ENCODE peak calls at places on chromosomes 11 and 22, in four cellular contexts. N is ascending aorta, W is tibial nerve, F is body of pancreas. X is an unnamed sample.

GRCh38 chr11:67418476-67419281 is 3.2 kb downstream of the CARNS1 start:
- DNase-seq in W (no peak), N (no peak), F (peak), X (no peak)

GRCh38 chr11:118435893-118436624 is at the start of gene KMT2A:
- DNase-seq in W (peak), F (peak), N (peak), X (peak)

GRCh38 chr11:12331239-12331874 is 46.0 kb upstream of the PARVA start:
- DNase-seq in W (peak), F (peak), N (no peak), X (no peak)

GRCh38 chr11:95659088-95659487 is 130.5 kb downstream of the FAM76B start:
- DNase-seq in F (no peak), N (no peak), W (no peak), X (no peak)

GRCh38 chr22:33882991-33883390 is 37.3 kb downstream of the LARGE1 start:
- DNase-seq in F (no peak), N (no peak), W (no peak), X (no peak)

GRCh38 chr22:20283674-20284066 is 15.6 kb upstream of the RTN4R start:
- DNase-seq in W (no peak), F (no peak), N (no peak), X (no peak)

GRCh38 chr22:19130959-19131684 is at the start of gene TSSK2:
- DNase-seq in W (no peak), F (no peak), N (no peak), X (no peak)

GRCh38 chr11:66225054-66225453 is 43.4 kb upstream of the RAB1B start:
- DNase-seq in W (no peak), N (no peak), F (no peak), X (no peak)

GRCh38 chr11:45147871-45148270 is 1.4 kb downstream of the PRDM11 start:
- DNase-seq in W (no peak), N (no peak), F (no peak), X (no peak)

GRCh38 chr11:6404341-6405038 is 14.2 kb downstream of the SMPD1 start:
- DNase-seq in F (no peak), W (no peak), N (no peak), X (no peak)

GRCh38 chr11:27857588-27857987 is 157.3 kb upstream of the BDNF start:
- DNase-seq in F (no peak), W (no peak), N (no peak), X (no peak)

GRCh38 chr22:26259510-26259909 is 90.2 kb downstream of the SEZ6L start:
- DNase-seq in W (no peak), F (no peak), N (no peak), X (no peak)

GRCh38 chr11:72353861-72354260 is 80.5 kb downstream of the CLPB start:
- DNase-seq in F (no peak), W (peak), N (no peak), X (no peak)

GRCh38 chr11:23263466-23263865 is 403.2 kb upstream of the CCDC179 start:
- DNase-seq in W (no peak), N (no peak), F (no peak), X (no peak)

GRCh38 chr11:73350908-73351636 is 25.1 kb upstream of the RELT start:
- DNase-seq in N (no peak), F (peak), W (peak), X (no peak)

GRCh38 chr11:8988329-8989234 is 15.2 kb downstream of the NRIP3 start:
- DNase-seq in W (no peak), F (no peak), N (no peak), X (no peak)

GRCh38 chr11:85316967-85317366 is 310.2 kb downstream of the DLG2 start:
- DNase-seq in N (no peak), F (no peak), W (no peak), X (no peak)

GRCh38 chr11:20162824-20163777 is 2.8 kb upstream of the DBX1 start:
- DNase-seq in N (no peak), W (no peak), F (no peak), X (no peak)

GRCh38 chr11:45021692-45022130 is 71.0 kb upstream of the TP53I11 start:
- DNase-seq in W (peak), F (peak), N (peak), X (no peak)

GRCh38 chr22:47592791-47593190 is 830.3 kb downstream of the TBC1D22A start:
- DNase-seq in N (no peak), F (no peak), W (no peak), X (no peak)

GRCh38 chr11:6333112-6333511 is 12.8 kb upstream of the CAVIN3 start:
- DNase-seq in N (no peak), F (no peak), W (no peak), X (no peak)

GRCh38 chr11:72722050-72722748 is 30.0 kb downstream of the ARAP1 start:
- DNase-seq in W (peak), F (peak), N (peak), X (peak)

GRCh38 chr11:27698872-27699241 is 1.4 kb downstream of the BDNF start:
- DNase-seq in W (peak), N (peak), F (peak), X (no peak)

GRCh38 chr22:48354082-48354481 is 1473.6 kb downstream of the BRD1 start:
- DNase-seq in N (no peak), F (no peak), W (no peak), X (no peak)

GRCh38 chr11:126277780-126278179 is 5.1 kb upstream of the TIRAP start:
- DNase-seq in F (no peak), N (no peak), W (no peak), X (no peak)

GRCh38 chr22:50317178-50317577 is 9.6 kb downstream of the DENND6B start:
- DNase-seq in N (no peak), W (no peak), F (no peak), X (no peak)

GRCh38 chr11:125071831-125072209 is 8.7 kb downstream of the SLC37A2 start:
- DNase-seq in F (no peak), W (no peak), N (no peak), X (no peak)

GRCh38 chr11:129645943-129646342 is 169.7 kb upstream of the TMEM45B start:
- DNase-seq in W (no peak), N (no peak), F (no peak), X (no peak)

GRCh38 chr11:479311-479710 is 27.7 kb downstream of the RNH1 start:
- DNase-seq in F (no peak), W (no peak), N (no peak), X (no peak)
- H3K27ac ChIP-seq in F (no peak), W (no peak), N (no peak), X (no peak)

DNA sequence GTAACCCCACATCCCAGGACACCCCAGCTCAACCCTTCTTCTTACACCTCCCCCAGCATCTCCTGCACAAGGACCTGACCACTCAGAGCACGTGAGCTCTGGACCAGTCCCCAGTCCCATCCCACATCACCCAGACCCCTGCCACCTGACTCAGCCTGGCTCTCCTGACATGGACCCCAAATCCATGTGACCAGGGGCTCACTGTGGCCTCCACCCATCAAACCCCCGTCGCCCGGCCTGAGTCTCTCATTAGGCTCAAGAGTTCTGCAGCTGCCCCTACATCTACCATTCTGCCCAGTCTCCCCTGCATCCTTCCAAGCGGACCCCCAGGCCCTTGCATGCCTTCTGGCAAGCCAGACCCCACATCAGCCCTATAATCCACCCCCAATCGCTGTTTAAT is 1.9 kb upstream of the LIF start:
- DNase-seq in F (no peak), W (no peak), N (no peak), X (no peak)
- H3K27ac ChIP-seq in F (no peak), W (no peak), N (no peak), X (no peak)

GRCh38 chr11:62889484-62890437 is 9.1 kb downstream of the SLC3A2 start:
- DNase-seq in N (no peak), F (no peak), W (no peak), X (no peak)

GRCh38 chr11:62892077-62892922 is 11.6 kb downstream of the SLC3A2 start:
- DNase-seq in N (no peak), F (no peak), W (no peak), X (no peak)

GRCh38 chr11:62888406-62888805 is 7.7 kb downstream of the SLC3A2 start:
- DNase-seq in N (no peak), W (no peak), F (no peak), X (no peak)

GRCh38 chr11:62885137-62885536 is 4.4 kb downstream of the SLC3A2 start:
- DNase-seq in N (no peak), W (no peak), F (no peak), X (no peak)

GRCh38 chr11:62889126-62889483 is 8.4 kb downstream of the SLC3A2 start:
- DNase-seq in W (no peak), N (no peak), F (no peak), X (no peak)
- H3K27ac ChIP-seq in W (no peak), N (no peak), F (no peak), X (peak)

GRCh38 chr22:35739642-35740041 is 22.0 kb downstream of the APOL5 start:
- DNase-seq in W (peak), N (no peak), F (no peak), X (no peak)
- H3K27ac ChIP-seq in W (no peak), N (peak), F (no peak), X (no peak)

GRCh38 chr22:31948002-31948401 is 3.7 kb downstream of the YWHAH start:
- DNase-seq in F (peak), W (no peak), N (no peak), X (no peak)

GRCh38 chr22:31951201-31952093 is 7.1 kb downstream of the YWHAH start:
- DNase-seq in F (no peak), W (no peak), N (no peak), X (no peak)

GRCh38 chr22:31952459-31952858 is 8.1 kb downstream of the YWHAH start:
- DNase-seq in F (no peak), W (no peak), N (no peak), X (no peak)

GRCh38 chr22:31952094-31952401 is 7.7 kb downstream of the YWHAH start:
- DNase-seq in F (no peak), N (no peak), W (no peak), X (no peak)

GRCh38 chr22:31950226-31950625 is 5.9 kb downstream of the YWHAH start:
- DNase-seq in N (no peak), W (no peak), F (no peak), X (no peak)
- H3K27ac ChIP-seq in N (peak), W (no peak), F (no peak), X (peak)

GRCh38 chr11:22192642-22193347 is at the start of gene ANO5:
- DNase-seq in F (peak), N (no peak), W (no peak), X (no peak)
- H3K27ac ChIP-seq in F (peak), N (no peak), W (no peak), X (peak)

DNA sequence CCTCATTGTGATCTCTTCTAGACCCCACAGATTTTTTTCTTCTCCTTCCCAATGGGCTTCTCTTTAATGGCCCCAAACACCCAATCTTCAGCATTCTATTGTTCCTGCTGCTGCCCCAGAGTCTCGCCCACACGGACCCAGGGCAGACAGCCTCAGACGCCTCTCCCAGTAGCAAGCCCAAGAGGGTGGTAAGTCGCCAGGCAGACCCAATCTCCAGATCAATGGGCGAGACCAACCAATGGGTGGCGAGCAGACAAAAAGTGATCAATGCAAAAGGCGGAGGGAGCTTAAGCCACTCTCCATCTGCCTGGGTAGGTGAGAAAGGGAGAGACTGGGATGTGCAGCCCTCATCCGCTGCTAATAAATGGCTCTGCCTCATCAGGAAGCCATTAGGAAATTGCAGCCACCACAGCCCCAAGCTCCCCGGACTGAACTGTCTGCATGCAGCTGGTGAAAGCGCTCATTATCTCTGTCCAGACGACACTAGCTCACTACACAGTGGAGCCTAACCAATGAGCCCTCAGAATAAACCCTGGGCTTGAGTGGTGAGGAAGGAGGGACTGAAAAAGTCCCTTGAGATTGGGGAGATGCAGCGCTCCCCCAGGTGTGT is 81.8 kb downstream of the ETS1 start:
- DNase-seq in N (no peak), F (no peak), W (no peak), X (no peak)
- H3K27ac ChIP-seq in N (peak), F (no peak), W (no peak), X (no peak)

DNA sequence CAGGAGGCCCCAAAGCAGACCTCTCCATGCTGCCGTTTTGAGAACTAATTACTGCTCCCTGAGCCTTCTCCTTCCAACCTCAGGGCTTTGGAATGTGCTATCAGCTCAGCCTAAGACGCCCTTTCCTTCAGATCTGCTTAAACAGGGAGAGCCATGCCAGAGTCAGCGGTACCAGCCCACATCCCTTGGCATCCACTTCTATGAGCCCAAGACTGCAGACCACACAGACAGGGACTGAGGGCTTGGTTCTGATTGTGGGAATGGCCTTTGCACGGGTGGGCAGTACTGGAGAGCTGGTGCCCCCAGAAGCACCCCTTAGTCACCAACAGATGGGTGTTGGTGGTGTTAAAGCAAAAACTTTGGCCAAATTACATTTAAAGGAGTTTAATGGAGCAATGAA is 146.5 kb downstream of the TTC17 start:
- DNase-seq in W (no peak), N (no peak), F (no peak), X (no peak)
- H3K27ac ChIP-seq in W (no peak), N (no peak), F (no peak), X (no peak)